ENCODE peak calls at places on chromosome 10, in five cellular contexts. C, I, V, B and O are unnamed samples.

GRCh38 chr10:118903251-118903650 is 126.3 kb upstream of the NANOS1 start:
- DNase-seq in C (no peak), I (no peak), V (no peak), B (no peak), O (no peak)

GRCh38 chr10:26430641-26431163 is 7.4 kb upstream of the APBB1IP start:
- DNase-seq in C (no peak), I (no peak), V (no peak), B (no peak), O (no peak)

GRCh38 chr10:44180321-44181154 is 204.4 kb downstream of the CXCL12 start:
- DNase-seq in C (no peak), I (no peak), V (no peak), B (peak), O (no peak)

GRCh38 chr10:99654791-99655190 is 4.5 kb upstream of the ENTPD7 start:
- DNase-seq in C (no peak), I (no peak), V (no peak), B (no peak), O (no peak)

GRCh38 chr10:119663866-119664698 is 12.9 kb downstream of the BAG3 start:
- DNase-seq in C (no peak), I (no peak), V (no peak), B (peak), O (no peak)

GRCh38 chr10:5961405-5962100 is 15.8 kb downstream of the IL15RA start:
- DNase-seq in C (no peak), I (no peak), V (peak), B (peak), O (peak)

GRCh38 chr10:88793747-88794299 is 8.7 kb upstream of the LIPM start:
- DNase-seq in C (no peak), I (no peak), V (no peak), B (no peak), O (no peak)

GRCh38 chr10:62541811-62542210 is 167.6 kb downstream of the ZNF365 start:
- DNase-seq in C (no peak), I (no peak), V (peak), B (no peak), O (peak)

GRCh38 chr10:132742837-132743194 is 43.1 kb downstream of the NKX6-2 start:
- DNase-seq in C (no peak), I (no peak), V (no peak), B (no peak), O (no peak)

GRCh38 chr10:71419750-71420149 is 23.0 kb downstream of the CDH23 start:
- DNase-seq in C (no peak), I (no peak), V (peak), B (no peak), O (no peak)

GRCh38 chr10:127720142-127720541 is 16.8 kb upstream of the FOXI2 start:
- DNase-seq in C (no peak), I (no peak), V (no peak), B (no peak), O (no peak)

GRCh38 chr10:122878799-122879338 is 512 bp downstream of the FAM24B start:
- DNase-seq in C (no peak), I (peak), V (no peak), B (no peak), O (no peak)

GRCh38 chr10:23408330-23408976 is 30.4 kb upstream of the OTUD1 start:
- DNase-seq in C (no peak), I (no peak), V (no peak), B (no peak), O (no peak)

GRCh38 chr10:48533540-48533939 is 71.3 kb downstream of the ARHGAP22 start:
- DNase-seq in C (no peak), I (no peak), V (no peak), B (no peak), O (no peak)

GRCh38 chr10:28273343-28273742 is 29.5 kb downstream of the MPP7 start:
- DNase-seq in C (no peak), I (no peak), V (no peak), B (no peak), O (no peak)

GRCh38 chr10:47037654-47038425 is 126.6 kb downstream of the PTPN20 start:
- DNase-seq in C (no peak), I (peak), V (no peak), B (no peak), O (no peak)

GRCh38 chr10:77416327-77417135 is 221.1 kb downstream of the KCNMA1 start:
- DNase-seq in C (no peak), I (no peak), V (no peak), B (no peak), O (no peak)

GRCh38 chr10:12241810-12242529 is 46.0 kb downstream of the CDC123 start:
- DNase-seq in C (no peak), I (no peak), V (peak), B (no peak), O (peak)

GRCh38 chr10:24385776-24386175 is 176.8 kb downstream of the KIAA1217 start:
- DNase-seq in C (no peak), I (no peak), V (no peak), B (no peak), O (peak)

GRCh38 chr10:25766687-25767221 is 167.3 kb upstream of the MYO3A start:
- DNase-seq in C (no peak), I (no peak), V (no peak), B (no peak), O (no peak)

GRCh38 chr10:107647462-107647861 is 483.0 kb upstream of the SORCS1 start:
- DNase-seq in C (no peak), I (no peak), V (no peak), B (no peak), O (no peak)

GRCh38 chr10:22251751-22252285 is 34.0 kb upstream of the EBLN1 start:
- DNase-seq in C (no peak), I (peak), V (peak), B (peak), O (peak)

GRCh38 chr10:21078410-21079329 is 181.6 kb upstream of the NEBL start:
- DNase-seq in C (peak), I (no peak), V (peak), B (peak), O (peak)

GRCh38 chr10:60448246-60448645 is 58.6 kb upstream of the ANK3 start:
- DNase-seq in C (no peak), I (no peak), V (no peak), B (no peak), O (no peak)

GRCh38 chr10:75653761-75654160 is 222.3 kb downstream of the LRMDA start:
- DNase-seq in C (no peak), I (no peak), V (no peak), B (no peak), O (no peak)

GRCh38 chr10:102775973-102776669 is 32.4 kb downstream of the WBP1L start:
- DNase-seq in C (no peak), I (no peak), V (peak), B (peak), O (peak)

GRCh38 chr10:97502916-97503315 is 4.2 kb downstream of the UBTD1 start:
- DNase-seq in C (no peak), I (no peak), V (no peak), B (no peak), O (no peak)

GRCh38 chr10:57657164-57657765 is 610.4 kb downstream of the IPMK start:
- DNase-seq in C (peak), I (no peak), V (no peak), B (no peak), O (peak)

GRCh38 chr10:96586419-96587254 is at the start of gene TM9SF3:
- DNase-seq in C (peak), I (peak), V (peak), B (peak), O (peak)

GRCh38 chr10:125822878-125823662 is at the start of the genes BCCIP and UROS:
- DNase-seq in C (peak), I (peak), V (peak), B (peak), O (peak)

GRCh38 chr10:61760943-61761824 is 98.5 kb downstream of the CABCOCO1 start:
- DNase-seq in C (no peak), I (no peak), V (no peak), B (no peak), O (no peak)

GRCh38 chr10:78806805-78807221 is 262.0 kb upstream of the ZMIZ1 start:
- DNase-seq in C (no peak), I (no peak), V (no peak), B (no peak), O (no peak)

GRCh38 chr10:85674851-85675250 is 691.7 kb downstream of the GRID1 start:
- DNase-seq in C (no peak), I (no peak), V (no peak), B (no peak), O (no peak)

GRCh38 chr10:33612116-33612515 is 277.6 kb upstream of the NRP1 start:
- DNase-seq in C (no peak), I (no peak), V (no peak), B (no peak), O (no peak)

GRCh38 chr10:68550747-68551411 is 9.3 kb upstream of the TET1 start:
- DNase-seq in C (peak), I (no peak), V (peak), B (peak), O (peak)

GRCh38 chr10:44386546-44387052 is 1.7 kb upstream of the CXCL12 start:
- DNase-seq in C (no peak), I (peak), V (peak), B (peak), O (peak)

GRCh38 chr10:130721971-130722370 is 585.8 kb downstream of the GLRX3 start:
- DNase-seq in C (no peak), I (peak), V (no peak), B (no peak), O (no peak)

GRCh38 chr10:114117728-114118127 is 56.3 kb downstream of the CCDC186 start:
- DNase-seq in C (no peak), I (no peak), V (no peak), B (no peak), O (no peak)

GRCh38 chr10:69089638-69090599 is 2.0 kb downstream of the SRGN start:
- DNase-seq in C (no peak), I (peak), V (peak), B (peak), O (no peak)

DNA sequence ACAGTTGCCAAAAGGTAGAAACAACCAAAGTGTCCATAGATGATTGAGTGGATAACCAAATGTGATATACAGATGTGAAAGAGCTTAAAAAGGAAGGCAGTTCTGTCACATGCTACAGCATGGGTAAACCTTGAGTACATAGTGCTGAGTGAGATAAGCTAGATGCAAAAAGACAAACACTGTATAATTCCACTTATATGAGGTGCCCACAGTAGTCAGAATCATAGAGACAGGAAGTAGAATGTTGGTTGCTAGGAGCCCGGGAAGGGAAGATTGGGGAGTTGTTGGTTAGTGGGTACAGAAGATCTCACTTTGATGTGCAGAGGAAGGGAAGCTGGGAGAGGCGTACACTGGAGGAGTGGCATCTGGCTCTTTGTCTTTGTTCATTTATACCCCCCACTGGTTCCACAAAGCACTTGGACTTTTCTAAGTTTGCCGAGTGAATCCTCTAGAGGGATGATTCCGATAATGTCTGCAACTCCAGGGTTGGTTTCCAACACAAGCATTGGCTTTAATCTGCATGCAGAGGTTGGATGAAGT is 39.4 kb downstream of the TSPAN14 start:
- DNase-seq in C (no peak), I (no peak), V (no peak), B (no peak), O (no peak)
- TF ChIP-seq POLR2A in C (no peak), I (no peak), V (no peak), B (no peak), O (no peak)

GRCh38 chr10:7281429-7281828 is 129.4 kb downstream of the SFMBT2 start:
- DNase-seq in C (no peak), I (no peak), V (no peak), B (no peak), O (no peak)

GRCh38 chr10:7285545-7286322 is 125.1 kb downstream of the SFMBT2 start:
- DNase-seq in C (no peak), I (no peak), V (no peak), B (no peak), O (no peak)

GRCh38 chr10:7279303-7279702 is 131.5 kb downstream of the SFMBT2 start:
- DNase-seq in C (no peak), I (no peak), V (no peak), B (no peak), O (no peak)

GRCh38 chr10:7282457-7282856 is 128.4 kb downstream of the SFMBT2 start:
- DNase-seq in C (no peak), I (no peak), V (no peak), B (no peak), O (no peak)

GRCh38 chr10:7283246-7283645 is 127.6 kb downstream of the SFMBT2 start:
- DNase-seq in C (no peak), I (no peak), V (no peak), B (no peak), O (no peak)
- H3K27ac ChIP-seq in C (no peak), I (no peak), V (no peak), B (no peak), O (no peak)

GRCh38 chr10:101060951-101061813 is 607 bp upstream of the KAZALD1 start:
- DNase-seq in C (peak), I (peak), V (peak), B (peak), O (peak)
- TF ChIP-seq POLR2A in C (peak), I (no peak), V (peak), B (peak), O (no peak)

DNA sequence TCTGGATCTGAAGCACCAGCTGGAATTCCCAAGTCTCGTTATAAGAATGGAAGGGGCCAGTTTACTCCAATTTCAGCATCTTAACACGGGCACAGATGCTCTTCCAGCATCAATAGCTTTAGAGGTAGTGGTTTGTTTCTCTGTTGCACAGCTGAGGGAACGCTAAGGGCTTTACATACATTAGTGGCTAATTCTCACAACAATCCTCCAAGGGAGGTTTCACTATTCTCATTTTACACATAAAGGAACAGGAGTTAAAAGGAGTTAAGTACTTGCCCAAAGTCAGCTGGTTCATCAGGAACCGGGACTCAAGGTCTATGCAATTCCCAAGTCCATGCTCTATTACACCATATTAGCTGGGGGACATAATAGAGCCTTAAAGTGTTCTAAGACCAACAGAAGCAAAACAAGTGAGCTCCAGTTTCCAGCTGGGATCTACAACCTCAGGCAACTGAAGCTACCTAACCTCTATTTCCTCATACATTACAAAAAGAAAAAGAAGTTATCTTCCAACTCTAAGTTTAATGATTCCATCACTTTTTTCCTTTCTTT is 9.9 kb downstream of the XPNPEP1 start:
- DNase-seq in C (no peak), I (no peak), V (no peak), B (no peak), O (no peak)
- H3K27ac ChIP-seq in C (no peak), I (no peak), V (no peak), B (no peak), O (no peak)

GRCh38 chr10:45675388-45675787 is 2.8 kb upstream of the ZFAND4 start:
- DNase-seq in C (no peak), I (no peak), V (no peak), B (no peak), O (no peak)

GRCh38 chr10:45673074-45673628 is 579 bp upstream of the ZFAND4 start:
- DNase-seq in C (no peak), I (peak), V (no peak), B (peak), O (peak)

DNA sequence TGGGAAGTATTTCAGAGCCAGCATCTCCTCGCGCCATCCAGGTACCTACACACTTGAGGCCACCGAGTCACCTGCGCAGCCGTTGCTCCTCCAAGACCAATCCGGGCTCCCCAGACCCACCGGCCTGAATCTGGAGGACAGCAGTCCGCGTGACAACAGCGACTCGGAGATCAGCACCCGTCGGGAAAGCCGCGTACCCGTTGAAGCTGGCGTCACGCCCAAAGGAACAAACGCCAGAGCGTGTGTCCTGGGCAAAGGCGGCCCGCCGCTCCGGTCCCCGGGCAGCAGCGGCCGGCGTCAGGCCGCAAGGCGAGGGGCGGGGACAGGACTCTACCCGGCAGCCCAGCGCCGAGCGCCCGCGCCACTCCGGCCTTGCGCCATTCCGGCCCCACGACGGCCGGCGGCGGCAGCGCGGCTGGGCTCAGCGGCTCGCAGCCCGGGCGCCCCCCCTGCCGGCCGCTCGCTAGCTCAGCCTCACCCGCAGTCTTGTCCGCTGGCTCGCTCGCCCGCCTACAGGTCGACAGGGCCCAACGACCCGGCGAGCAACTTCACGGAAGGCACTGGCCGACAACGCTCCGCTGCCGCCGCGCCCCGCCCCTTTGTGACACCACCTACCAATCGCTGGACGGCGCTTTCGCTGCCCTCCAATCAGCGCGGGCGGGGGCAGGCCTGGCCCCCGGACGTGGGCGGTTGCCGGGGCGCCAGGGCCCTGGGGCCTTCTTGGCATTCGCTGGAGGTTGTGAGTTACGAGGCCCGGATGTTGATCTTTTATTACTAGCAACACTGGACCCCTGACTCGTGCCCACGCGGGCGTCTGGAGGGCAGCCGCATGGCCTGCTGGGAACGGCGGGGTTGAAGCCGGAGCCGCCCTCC is at the start of gene ZFAND4:
- DNase-seq in C (peak), I (peak), V (peak), B (peak), O (peak)
- TF ChIP-seq POLR2A in C (peak), I (no peak), V (peak), B (peak), O (peak)

GRCh38 chr10:115555887-115556402 is 462.8 kb downstream of the ATRNL1 start:
- DNase-seq in C (no peak), I (no peak), V (no peak), B (no peak), O (no peak)
- H3K27ac ChIP-seq in C (no peak), I (no peak), V (no peak), B (no peak), O (no peak)

DNA sequence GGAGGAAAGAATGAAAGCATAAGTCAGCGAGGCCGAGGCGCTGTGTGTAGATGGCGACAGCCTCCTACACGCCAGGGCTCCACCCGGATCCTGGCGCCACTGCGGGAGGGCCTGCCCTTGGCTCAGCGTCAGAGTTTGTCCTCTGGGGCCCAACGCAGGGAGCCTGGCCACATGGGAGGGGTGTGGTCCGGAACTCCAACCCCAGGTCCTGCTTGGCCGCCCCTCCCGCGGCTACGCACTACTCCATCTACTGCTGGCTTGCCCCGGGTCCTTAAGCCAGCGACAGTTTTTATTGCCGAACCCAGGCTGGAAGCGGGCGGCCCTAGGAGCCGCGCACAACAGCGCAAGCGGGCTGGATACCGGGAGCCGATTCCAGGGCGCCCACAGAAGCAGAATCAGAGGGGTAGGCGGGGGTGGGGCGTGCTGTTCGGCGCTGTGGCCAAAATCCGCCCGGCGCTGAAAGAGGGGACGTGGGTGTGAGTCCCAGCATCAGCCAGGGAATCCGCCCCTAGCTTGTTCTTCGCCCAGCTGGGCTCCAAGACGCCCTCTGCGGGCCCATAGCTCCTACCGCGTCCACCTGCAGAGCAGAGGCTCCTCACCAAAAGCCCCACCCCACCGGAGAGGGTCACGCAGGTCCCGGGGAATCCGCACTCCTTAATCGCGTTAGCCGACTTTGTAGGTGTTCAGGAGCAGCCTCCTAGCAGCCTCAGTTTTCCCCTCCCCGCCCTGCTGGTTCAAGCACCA is 4.5 kb downstream of the KAZALD1 start:
- DNase-seq in C (peak), I (peak), V (peak), B (peak), O (peak)
- TF ChIP-seq POLR2A in C (peak), I (no peak), V (peak), B (no peak), O (no peak)